ENCODE peak calls at places on chromosomes 12 and 14, in nine cellular contexts. C is tibial nerve, L is uterus, H is stomach, B is transverse colon, Y is prostate gland, N is right lobe of liver, F is Peyer's patch, R is HepG2. O is an unnamed sample.

GRCh38 chr14:69242311-69243224 is 17.4 kb upstream of the GALNT16 start:
- DNase-seq in R (peak; percentile 60), N (no peak), Y (peak; percentile 62), F (peak; percentile 39), H (peak; percentile 69), C (peak; percentile 52), L (peak; percentile 83), B (peak; percentile 50), O (peak; percentile 80)

GRCh38 chr14:25406818-25407217 is 356.9 kb upstream of the STXBP6 start:
- DNase-seq in C (no peak), R (peak; percentile 68), L (no peak), Y (no peak), F (no peak), B (peak; percentile 41), H (no peak), N (no peak), O (peak; percentile 89)

GRCh38 chr14:57833304-57833703 is 32.6 kb downstream of the SLC35F4 start:
- DNase-seq in B (no peak), F (no peak), C (peak; percentile 16), L (peak; percentile 77), Y (peak; percentile 53), H (no peak), R (no peak), N (no peak), O (no peak)

GRCh38 chr14:56206576-56206975 is 88.4 kb downstream of the PELI2 start:
- DNase-seq in H (no peak), Y (no peak), F (no peak), B (no peak), N (no peak), L (no peak), C (no peak), R (no peak), O (no peak)

GRCh38 chr12:94660436-94660835 is 10.1 kb upstream of the TMCC3 start:
- DNase-seq in F (no peak), B (no peak), H (no peak), R (no peak), Y (no peak), C (no peak), L (no peak), N (no peak), O (no peak)

GRCh38 chr14:80638620-80639215 is 302.8 kb downstream of the CEP128 start:
- DNase-seq in Y (no peak), R (no peak), L (no peak), H (no peak), N (no peak), F (no peak), C (no peak), B (no peak), O (no peak)

GRCh38 chr12:102169922-102170698 is 27.5 kb downstream of the PMCH start:
- DNase-seq in Y (no peak), H (no peak), B (no peak), L (no peak), F (no peak), R (peak; percentile 9), N (no peak), C (no peak), O (peak; percentile 48)

GRCh38 chr12:53124352-53124723 is 21.1 kb downstream of the SOAT2 start:
- DNase-seq in Y (no peak), F (no peak), R (no peak), H (no peak), B (no peak), N (no peak), L (no peak), C (no peak), O (no peak)

GRCh38 chr14:103897075-103897947 is 30.9 kb upstream of the TDRD9 start:
- DNase-seq in H (peak; percentile 93), L (no peak), C (no peak), B (peak; percentile 93), N (peak; percentile 89), R (peak; percentile 28), F (no peak), Y (no peak), O (no peak)

GRCh38 chr14:59829941-59830734 is 40.4 kb downstream of the RTN1 start:
- DNase-seq in R (no peak), H (no peak), C (no peak), F (no peak), L (no peak), B (no peak), Y (no peak), N (no peak), O (no peak)

GRCh38 chr14:68695326-68695768 is 97.5 kb downstream of the ZFP36L1 start:
- DNase-seq in F (no peak), H (no peak), C (no peak), Y (no peak), B (no peak), R (peak; percentile 43), N (no peak), L (peak; percentile 92), O (no peak)

GRCh38 chr12:59626382-59626781 is 30.6 kb downstream of the SLC16A7 start:
- DNase-seq in F (no peak), L (no peak), B (no peak), C (no peak), Y (no peak), R (no peak), H (no peak), N (no peak), O (no peak)

GRCh38 chr12:11631288-11631687 is 18.2 kb upstream of the ETV6 start:
- DNase-seq in C (no peak), L (no peak), F (no peak), B (no peak), Y (no peak), N (no peak), H (no peak), R (no peak), O (no peak)

GRCh38 chr14:64726585-64726890 is 22.3 kb downstream of the PLEKHG3 start:
- DNase-seq in L (peak; percentile 59), H (peak; percentile 62), F (no peak), Y (no peak), B (peak; percentile 92), C (no peak), R (no peak), N (peak; percentile 63), O (no peak)

GRCh38 chr14:21192875-21193535 is 37.1 kb upstream of the OR5AU1 start:
- DNase-seq in C (no peak), H (no peak), Y (no peak), B (no peak), L (no peak), R (no peak), N (no peak), F (no peak), O (no peak)

DNA sequence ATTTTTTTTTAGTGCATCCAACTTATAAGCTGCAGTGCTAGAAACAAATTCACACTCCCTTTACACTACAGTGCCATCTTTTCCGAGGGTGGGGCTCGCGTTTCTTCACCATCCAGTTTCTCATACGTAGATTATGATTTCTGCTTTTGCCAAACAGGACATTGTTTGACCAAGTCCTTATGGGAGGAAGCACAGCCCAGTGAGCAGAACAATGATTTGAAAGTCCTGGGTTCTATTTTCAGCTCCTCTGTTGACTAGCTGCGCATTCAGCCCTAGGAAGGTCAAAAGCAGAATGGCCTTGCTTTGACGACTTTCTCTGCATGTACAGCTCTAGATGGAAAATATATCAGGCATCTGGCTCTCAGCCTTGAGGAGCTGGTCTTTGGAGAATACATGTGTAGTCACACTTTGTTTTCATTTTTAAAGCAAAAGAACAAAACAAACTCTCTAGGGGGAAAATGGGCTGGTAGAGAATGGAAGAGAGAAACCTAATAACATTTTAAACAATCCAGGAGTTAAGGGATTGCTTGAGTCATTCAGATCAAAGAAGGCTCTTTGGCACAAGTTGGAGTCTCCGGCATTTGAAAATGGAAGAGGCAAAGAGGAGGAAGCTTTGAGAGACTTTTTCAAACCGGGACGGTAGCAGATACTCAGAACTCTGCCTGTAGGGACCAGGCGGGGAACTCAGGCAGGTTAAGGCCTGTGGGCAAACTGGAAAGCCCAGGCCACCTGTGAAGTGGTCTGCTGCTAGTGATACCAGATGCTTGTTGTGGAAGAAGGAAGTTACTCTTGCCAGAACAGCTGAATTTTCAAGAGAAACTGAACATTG is 257.3 kb upstream of the PLEKHG7 start:
- DNase-seq in H (no peak), L (peak; percentile 34), Y (no peak), B (peak; percentile 47), N (no peak), F (peak; percentile 83), C (no peak), R (no peak), O (no peak)
- TF ChIP-seq POLR2A in H (no peak), L (no peak), Y (no peak), B (no peak), N (no peak), F (no peak), C (no peak), R (no peak), O (no peak)

GRCh38 chr12:38056701-38057689 is 259.6 kb upstream of the ALG10B start:
- DNase-seq in F (no peak), N (no peak), C (no peak), L (no peak), B (no peak), R (no peak), H (no peak), Y (no peak), O (no peak)

GRCh38 chr12:38053655-38054464 is 262.7 kb upstream of the ALG10B start:
- DNase-seq in Y (no peak), R (peak; percentile 70), N (peak; percentile 54), C (no peak), H (peak; percentile 70), F (no peak), B (peak; percentile 22), L (no peak), O (peak; percentile 33)

GRCh38 chr12:38053113-38053512 is 263.5 kb upstream of the ALG10B start:
- DNase-seq in F (no peak), H (no peak), Y (no peak), R (no peak), L (no peak), B (no peak), N (no peak), C (no peak), O (no peak)
- H3K4me1 ChIP-seq in F (no peaks in the 10 kb centered on the region), H (no peaks in the 10 kb centered on the region), Y (no peaks in the 10 kb centered on the region), R (no peaks in the 10 kb centered on the region), L (no peaks in the 10 kb centered on the region), B (no peaks in the 10 kb centered on the region), N (no peaks in the 10 kb centered on the region), C (no peaks in the 10 kb centered on the region), O (no peaks in the 10 kb centered on the region)

GRCh38 chr14:67619446-67620216 is at the start of gene ARG2:
- DNase-seq in R (peak; percentile 95), F (peak; percentile 100), B (peak; percentile 100), H (peak; percentile 100), C (peak; percentile 96), Y (peak; percentile 100), N (peak; percentile 100), L (peak; percentile 98), O (peak; percentile 99)
- TF ChIP-seq POLR2A in R (peak; percentile 89), F (peak; percentile 95), B (peak; percentile 86), H (peak; percentile 4), C (peak; percentile 80), Y (peak; percentile 92), N (peak; percentile 74), L (peak; percentile 82), O (peak; percentile 18)

DNA sequence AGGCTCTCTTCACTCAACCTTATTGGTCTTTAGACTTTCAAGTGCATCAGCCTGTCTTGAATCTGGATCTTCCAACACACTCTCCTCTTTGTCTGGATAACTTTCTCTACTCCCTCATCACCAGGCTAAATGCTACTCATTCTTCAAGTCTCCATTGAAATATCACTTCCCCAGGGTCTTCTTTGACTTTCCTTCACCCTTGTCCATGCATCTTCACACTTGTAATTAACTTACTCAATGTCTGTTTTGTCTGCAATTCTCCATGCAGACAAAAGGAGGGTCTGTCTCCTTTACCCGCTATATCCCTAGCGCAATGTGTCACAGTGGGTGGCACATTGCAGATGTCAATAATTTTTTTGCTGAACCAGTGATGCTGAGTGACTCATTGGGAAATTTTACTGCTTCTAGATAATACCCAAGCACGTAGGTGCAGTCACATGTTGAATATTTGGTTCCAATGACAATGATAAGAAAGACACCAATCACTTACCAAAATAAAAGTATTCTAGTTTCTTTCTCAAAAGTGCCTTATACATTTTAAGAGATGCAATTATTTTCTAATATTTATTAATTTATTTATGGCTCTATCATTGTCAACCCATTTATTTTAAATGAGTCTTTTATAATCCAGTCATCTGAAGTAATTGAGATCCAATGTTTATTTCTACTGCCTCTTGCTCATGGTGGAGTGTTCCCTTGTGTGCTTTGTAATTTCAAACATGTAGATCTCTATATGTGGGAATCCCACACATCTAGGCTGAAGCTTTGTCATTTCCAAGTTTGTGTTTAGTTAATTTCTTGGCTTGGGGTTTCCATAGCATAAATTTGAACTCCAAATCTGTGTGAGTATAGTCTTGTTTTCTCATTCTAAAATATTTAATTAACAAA is 21.7 kb upstream of the RFC5 start:
- DNase-seq in L (no peak), B (no peak), H (no peak), N (no peak), F (no peak), Y (no peak), C (no peak), R (no peak), O (no peak)
- H3K4me1 ChIP-seq in L (no peaks in the 10 kb centered on the region), B (no peaks in the 10 kb centered on the region), H (no peaks in the 10 kb centered on the region), N (no peaks in the 10 kb centered on the region), F (no peaks in the 10 kb centered on the region), Y (no peaks in the 10 kb centered on the region), C (no peaks in the 10 kb centered on the region), R (no peaks in the 10 kb centered on the region), O (no peaks in the 10 kb centered on the region)

O was measured in testis.